ENCODE peak calls at places on chromosome 15, in seven cellular contexts. H is upper lobe of right lung, N is Peyer's patch, Q is neuronal stem cell, C is adrenal gland, D is IMR-90, L is neural progenitor cell. S is an unnamed sample.

GRCh38 chr15:79953951-79954444 is 17.0 kb downstream of the BCL2A1 start:
- DNase-seq in H (no peak), N (no peak), Q (no peak), C (no peak), D (peak; percentile 87), L (no peak), S (no peak)

GRCh38 chr15:95503640-95504225 is 826.8 kb upstream of the NR2F2 start:
- DNase-seq in H (no peak), N (no peak), Q (no peak), C (no peak), D (no peak), L (no peak), S (no peak)

GRCh38 chr15:96270581-96271172 is 59.8 kb upstream of the NR2F2 start:
- DNase-seq in H (no peak), N (no peak), Q (no peak), C (no peak), D (peak; percentile 79), L (no peak), S (no peak)

GRCh38 chr15:100384108-100384410 is 42.3 kb upstream of the ADAMTS17 start:
- DNase-seq in H (no peak), N (no peak), Q (no peak), C (no peak), D (no peak), L (no peak), S (no peak)

GRCh38 chr15:101604124-101604874 is 47.9 kb downstream of the TM2D3 start:
- DNase-seq in H (no peak), N (no peak), Q (no peak), C (no peak), D (no peak), L (no peak), S (no peak)

GRCh38 chr15:79296583-79296982 is 14.1 kb downstream of the ANKRD34C start:
- DNase-seq in H (no peak), N (no peak), Q (no peak), C (no peak), D (no peak), L (no peak), S (no peak)

GRCh38 chr15:40338041-40338657 is 2.6 kb downstream of the CCDC9B start:
- DNase-seq in H (peak; percentile 89), N (peak; percentile 81), Q (peak; percentile 62), C (peak; percentile 83), D (peak; percentile 60), L (peak; percentile 88), S (peak; percentile 91)

GRCh38 chr15:27089233-27089586 is 118.2 kb downstream of the GABRG3 start:
- DNase-seq in H (no peak), N (no peak), Q (no peak), C (no peak), D (no peak), L (no peak), S (no peak)

GRCh38 chr15:95718441-95718840 is 612.1 kb upstream of the NR2F2 start:
- DNase-seq in H (no peak), N (no peak), Q (no peak), C (peak; percentile 51), D (no peak), L (no peak), S (peak; percentile 31)

GRCh38 chr15:74179983-74180688 is 6.6 kb downstream of the ISLR start:
- DNase-seq in H (peak; percentile 57), N (no peak), Q (no peak), C (no peak), D (peak; percentile 37), L (no peak), S (peak; percentile 76)

GRCh38 chr15:100879461-100880138 is at the start of gene ALDH1A3:
- DNase-seq in H (no peak), N (no peak), Q (no peak), C (no peak), D (peak; percentile 16), L (peak; percentile 56), S (peak; percentile 77)

GRCh38 chr15:92098869-92099268 is 245.4 kb downstream of the SLCO3A1 start:
- DNase-seq in H (no peak), N (no peak), Q (no peak), C (no peak), D (no peak), L (peak; percentile 65), S (peak; percentile 67)

GRCh38 chr15:76346666-76347506 is 10.3 kb downstream of the ISL2 start:
- DNase-seq in H (peak; percentile 66), N (no peak), Q (no peak), C (no peak), D (peak; percentile 51), L (peak; percentile 77), S (no peak)

GRCh38 chr15:29573197-29573838 is 248.9 kb downstream of the TJP1 start:
- DNase-seq in H (no peak), N (no peak), Q (no peak), C (no peak), D (no peak), L (no peak), S (no peak)

GRCh38 chr15:49423021-49423420 is at the start of gene FGF7:
- DNase-seq in H (no peak), N (no peak), Q (peak; percentile 9), C (no peak), D (peak; percentile 88), L (peak; percentile 25), S (no peak)

GRCh38 chr15:43441316-43441715 is 51.6 kb downstream of the TP53BP1 start:
- DNase-seq in H (no peak), N (no peak), Q (no peak), C (no peak), D (peak; percentile 50), L (no peak), S (no peak)

GRCh38 chr15:27675571-27675970 is 423.5 kb downstream of the OCA2 start:
- DNase-seq in H (no peak), N (no peak), Q (no peak), C (no peak), D (no peak), L (no peak), S (no peak)

GRCh38 chr15:91942676-91943417 is 89.3 kb downstream of the SLCO3A1 start:
- DNase-seq in H (peak; percentile 81), N (peak; percentile 31), Q (no peak), C (peak; percentile 94), D (peak; percentile 89), L (no peak), S (peak; percentile 85)

GRCh38 chr15:99504823-99505551 is 60.8 kb upstream of the MEF2A start:
- DNase-seq in H (no peak), N (no peak), Q (no peak), C (no peak), D (peak; percentile 38), L (no peak), S (no peak)

GRCh38 chr15:80462836-80463512 is 58.8 kb downstream of the ARNT2 start:
- DNase-seq in H (no peak), N (no peak), Q (no peak), C (no peak), D (no peak), L (no peak), S (no peak)

GRCh38 chr15:66018178-66018797 is 149.0 kb downstream of the RAB11A start:
- DNase-seq in H (no peak), N (no peak), Q (no peak), C (no peak), D (no peak), L (no peak), S (no peak)

DNA sequence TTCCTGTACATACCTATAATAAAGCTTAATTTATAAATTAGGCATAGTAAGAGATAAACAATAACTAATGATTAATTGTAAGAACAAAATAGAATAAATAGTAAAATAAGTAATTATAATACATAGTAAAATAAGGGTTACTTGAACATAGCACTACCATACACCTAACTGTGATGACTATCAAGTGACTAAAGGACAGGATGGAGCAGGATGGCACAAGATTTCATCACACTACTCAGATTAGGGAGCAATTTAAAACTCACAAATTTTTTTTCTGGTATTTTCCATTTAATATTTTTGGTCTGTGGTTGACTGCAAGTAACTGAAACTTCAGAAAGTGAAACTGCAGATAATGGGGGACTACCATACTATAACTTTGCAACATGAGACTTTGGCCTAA is 14.8 kb downstream of the RFX7 start:
- DNase-seq in H (no peak), N (no peak), Q (no peak), C (no peak), D (no peak), L (no peak), S (no peak)
- H3K9me3 ChIP-seq in H (peaks cover 27% of the 10 kb centered on the region), N (no peaks in the 10 kb centered on the region), Q (peaks cover 88% of the 10 kb centered on the region), C (peaks cover 31% of the 10 kb centered on the region), D (peaks cover 16% of the 10 kb centered on the region), L (peaks cover 36% of the 10 kb centered on the region), S (peaks cover 6% of the 10 kb centered on the region)

GRCh38 chr15:69994429-69995201 is 103.1 kb downstream of the TLE3 start:
- DNase-seq in H (no peak), N (peak; percentile 62), Q (no peak), C (no peak), D (no peak), L (no peak), S (no peak)

GRCh38 chr15:69992326-69992725 is 105.4 kb downstream of the TLE3 start:
- DNase-seq in H (no peak), N (no peak), Q (no peak), C (no peak), D (no peak), L (no peak), S (no peak)

GRCh38 chr15:69988541-69989225 is 109.0 kb downstream of the TLE3 start:
- DNase-seq in H (no peak), N (no peak), Q (no peak), C (no peak), D (no peak), L (no peak), S (no peak)

GRCh38 chr15:69990566-69991391 is 106.9 kb downstream of the TLE3 start:
- DNase-seq in H (no peak), N (no peak), Q (no peak), C (no peak), D (no peak), L (peak; percentile 33), S (no peak)

GRCh38 chr15:69991493-69991892 is 106.2 kb downstream of the TLE3 start:
- DNase-seq in H (no peak), N (no peak), Q (no peak), C (no peak), D (no peak), L (peak; percentile 65), S (no peak)
- H3K4me3 ChIP-seq in H (no peak overlapping the region), N (no peak overlapping the region), Q (no peak overlapping the region), C (no peak overlapping the region), D (no peak overlapping the region), L (no peak overlapping the region), S (no peak overlapping the region)

DNA sequence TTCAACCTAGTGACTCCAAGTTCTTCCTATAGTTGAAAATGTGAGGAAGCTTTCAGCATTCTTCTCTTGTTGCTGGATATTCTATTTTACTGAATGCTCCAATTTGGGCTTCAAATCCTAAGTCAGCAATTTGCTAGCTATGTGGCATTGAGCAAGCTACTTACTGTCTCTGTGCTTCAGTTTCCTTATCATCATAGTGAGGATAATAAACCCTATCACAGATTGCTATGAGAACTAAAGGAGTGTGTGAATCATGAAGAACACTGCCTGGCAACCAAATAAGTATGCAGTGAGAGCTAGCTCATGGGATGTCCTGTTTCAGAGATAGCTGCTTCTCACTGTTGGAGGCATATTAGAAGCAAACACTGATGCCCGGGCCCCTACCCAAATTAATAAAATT is 163.8 kb upstream of the CDIN1 start:
- DNase-seq in H (no peak), N (no peak), Q (no peak), C (no peak), D (peak; percentile 88), L (no peak), S (no peak)
- H3K27ac ChIP-seq in H (no peak overlapping the region), N (no peak overlapping the region), Q (no peak overlapping the region), C (no peak overlapping the region), D (no peak overlapping the region), L (no peak overlapping the region), S (no peak overlapping the region)

DNA sequence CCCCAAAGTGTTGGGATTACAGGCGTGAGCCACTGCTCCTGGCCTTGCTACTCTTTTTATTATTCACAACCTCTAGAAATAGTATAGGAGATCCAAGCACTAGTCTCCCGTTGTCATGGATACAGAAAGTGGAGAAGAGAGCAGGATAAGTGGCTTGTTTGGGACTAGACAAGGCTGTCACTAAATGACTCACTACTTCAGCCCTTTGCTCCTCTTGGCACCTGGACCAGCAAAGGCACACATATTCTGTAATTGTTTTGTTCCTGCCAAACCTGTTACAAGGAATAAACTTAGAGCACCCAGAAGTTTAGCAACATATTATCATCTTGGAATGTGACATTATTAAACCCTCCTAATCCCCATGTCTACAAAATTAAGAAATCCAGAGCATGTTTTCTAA is 427.2 kb upstream of the THBS1 start:
- DNase-seq in H (no peak), N (no peak), Q (no peak), C (no peak), D (peak; percentile 15), L (no peak), S (no peak)
- H3K9me3 ChIP-seq in H (no peaks in the 10 kb centered on the region), N (no peaks in the 10 kb centered on the region), Q (no peaks in the 10 kb centered on the region), C (no peaks in the 10 kb centered on the region), D (no peaks in the 10 kb centered on the region), L (no peaks in the 10 kb centered on the region), S (no peaks in the 10 kb centered on the region)